ENCODE peak calls at places on chromosomes 13 and 19, in six cellular contexts. Z is tibial artery, N is uterus, E is bronchial epithelial cell, H is left ventricle myocardium inferior, A is esophagus squamous epithelium. M is an unnamed sample.

GRCh38 chr19:38676023-38676877 is 28.8 kb downstream of the ACTN4 start:
- DNase-seq in Z (no peak), N (no peak), E (peak; percentile 48), H (no peak), A (no peak), M (no peak)

GRCh38 chr19:1483979-1484428 is 5.0 kb upstream of the C19orf25 start:
- DNase-seq in Z (no peak), N (no peak), E (no peak), H (no peak), A (no peak), M (no peak)

GRCh38 chr19:1880611-1881392 is 4.5 kb downstream of the ABHD17A start:
- DNase-seq in Z (no peak), N (no peak), E (no peak), H (no peak), A (no peak), M (no peak)

GRCh38 chr13:95255072-95255732 is 46.0 kb downstream of the ABCC4 start:
- DNase-seq in Z (no peak), N (no peak), E (no peak), H (no peak), A (no peak), M (no peak)

GRCh38 chr13:35764359-35765015 is 288.0 kb upstream of the MAB21L1 start:
- DNase-seq in Z (no peak), N (no peak), E (no peak), H (no peak), A (no peak), M (no peak)

GRCh38 chr13:45331981-45332830 is 8.8 kb downstream of the TPT1 start:
- DNase-seq in Z (no peak), N (no peak), E (peak; percentile 85), H (no peak), A (no peak), M (no peak)

GRCh38 chr13:64928704-64929499 is 2301.2 kb downstream of the PCDH9 start:
- DNase-seq in Z (no peak), N (no peak), E (peak; percentile 75), H (no peak), A (no peak), M (no peak)

GRCh38 chr19:10305139-10305806 is 4.3 kb downstream of the ZGLP1 start:
- DNase-seq in Z (no peak), N (no peak), E (peak; percentile 49), H (no peak), A (no peak), M (peak; percentile 66)

GRCh38 chr13:31957772-31958171 is 73.8 kb upstream of the FRY start:
- DNase-seq in Z (no peak), N (no peak), E (peak; percentile 32), H (no peak), A (no peak), M (no peak)

GRCh38 chr13:66716502-66716901 is 513.6 kb downstream of the PCDH9 start:
- DNase-seq in Z (no peak), N (no peak), E (no peak), H (no peak), A (no peak), M (no peak)

GRCh38 chr19:4831351-4832340 is at the start of gene TICAM1:
- DNase-seq in Z (peak; percentile 88), N (peak; percentile 62), E (peak; percentile 75), H (peak; percentile 83), A (no peak), M (no peak)

GRCh38 chr13:114010401-114011101 is 36.7 kb upstream of the C13orf46 start:
- DNase-seq in Z (peak; percentile 57), N (no peak), E (no peak), H (no peak), A (no peak), M (no peak)

GRCh38 chr19:52789440-52789839 is 2.8 kb upstream of the ZNF600 start:
- DNase-seq in Z (no peak), N (no peak), E (no peak), H (no peak), A (no peak), M (no peak)

GRCh38 chr19:52786078-52786463 is 520 bp downstream of the ZNF600 start:
- DNase-seq in Z (no peak), N (peak; percentile 15), E (peak; percentile 1), H (no peak), A (no peak), M (no peak)

GRCh38 chr19:52785506-52785905 is 1.1 kb downstream of the ZNF600 start:
- DNase-seq in Z (no peak), N (no peak), E (no peak), H (no peak), A (no peak), M (peak; percentile 40)
- H3K4me3 ChIP-seq in Z (peak overlapping the region; percentile 66), N (no peak overlapping the region), E (no peak overlapping the region), H (peak overlapping the region; percentile 78), A (peak overlapping the region; percentile 69), M (no peak overlapping the region)

DNA sequence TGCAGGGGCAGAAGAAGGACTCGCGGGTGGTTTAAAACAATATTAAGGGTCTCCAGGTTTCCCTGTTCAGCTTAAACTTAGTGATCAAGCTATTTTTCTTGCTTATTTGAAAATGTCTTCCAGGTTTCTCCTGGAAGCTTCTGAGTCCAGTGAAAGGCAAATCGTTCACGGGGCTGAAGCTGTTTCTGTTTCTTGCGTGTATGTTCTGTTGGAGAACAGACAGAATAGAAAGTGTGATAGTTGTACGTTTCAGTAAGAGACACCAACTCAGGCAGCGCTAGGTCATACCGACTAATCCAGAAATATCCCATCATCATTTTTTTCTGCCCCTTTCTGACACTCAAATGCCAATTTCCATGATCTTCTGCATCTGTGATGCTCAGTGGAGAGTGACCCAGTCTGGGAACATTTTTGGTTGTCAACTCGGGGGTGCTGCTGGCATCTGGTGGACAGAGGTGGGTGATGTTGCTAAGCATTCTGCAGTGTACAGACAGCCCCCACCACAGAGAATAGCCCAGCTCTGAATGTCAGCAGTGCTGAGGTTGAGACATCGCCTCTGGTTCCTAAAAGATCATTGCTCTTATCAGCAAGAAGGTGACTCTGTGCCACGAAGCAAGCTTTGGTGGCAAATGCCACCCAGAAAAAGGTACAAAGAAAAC is 4.3 kb downstream of the KLF2 start:
- DNase-seq in Z (no peak), N (no peak), E (no peak), H (no peak), A (no peak), M (no peak)
- H3K4me3 ChIP-seq in Z (peak overlapping the region; percentile 96), N (peak overlapping the region; percentile 8), E (no peak overlapping the region), H (peak overlapping the region; percentile 89), A (peak overlapping the region; percentile 91), M (peak overlapping the region; percentile 72)

GRCh38 chr13:25732146-25732865 is 319.5 kb downstream of the SHISA2 start:
- DNase-seq in Z (no peak), N (no peak), E (peak; percentile 32), H (no peak), A (no peak), M (no peak)
- H3K4me3 ChIP-seq in Z (no peak overlapping the region), N (no peak overlapping the region), E (no peak overlapping the region), H (no peak overlapping the region), A (no peak overlapping the region), M (no peak overlapping the region)

GRCh38 chr19:17726914-17727773 is 7.9 kb downstream of the MAP1S start:
- DNase-seq in Z (no peak), N (no peak), E (no peak), H (no peak), A (no peak), M (no peak)
- H3K4me3 ChIP-seq in Z (no peak overlapping the region), N (no peak overlapping the region), E (no peak overlapping the region), H (no peak overlapping the region), A (no peak overlapping the region), M (peak overlapping the region; percentile 34)

GRCh38 chr13:63540042-63540441 is 2124.4 kb upstream of the PCDH20 start:
- DNase-seq in Z (no peak), N (no peak), E (no peak), H (no peak), A (no peak), M (no peak)
- H3K4me3 ChIP-seq in Z (no peak overlapping the region), N (no peak overlapping the region), E (no peak overlapping the region), H (no peak overlapping the region), A (no peak overlapping the region), M (no peak overlapping the region)

GRCh38 chr19:48645652-48646191 is at the start of gene CA11:
- DNase-seq in Z (no peak), N (no peak), E (no peak), H (no peak), A (no peak), M (no peak)

GRCh38 chr19:48644839-48645651 is 942 bp downstream of the CA11 start:
- DNase-seq in Z (peak; percentile 90), N (peak; percentile 89), E (peak; percentile 52), H (peak; percentile 72), A (no peak), M (peak; percentile 79)

GRCh38 chr19:48646192-48646911 is 365 bp upstream of the CA11 start:
- DNase-seq in Z (peak; percentile 94), N (peak; percentile 92), E (peak; percentile 56), H (peak; percentile 88), A (no peak), M (peak; percentile 93)

GRCh38 chr19:48648134-48648533 is 2.1 kb upstream of the CA11 start:
- DNase-seq in Z (no peak), N (no peak), E (no peak), H (no peak), A (no peak), M (no peak)

GRCh38 chr19:48646912-48647216 is 877 bp upstream of the CA11 start:
- DNase-seq in Z (no peak), N (no peak), E (no peak), H (no peak), A (no peak), M (no peak)
- H3K4me3 ChIP-seq in Z (no peak overlapping the region), N (no peak overlapping the region), E (no peak overlapping the region), H (no peak overlapping the region), A (no peak overlapping the region), M (peak overlapping the region; percentile 81)

DNA sequence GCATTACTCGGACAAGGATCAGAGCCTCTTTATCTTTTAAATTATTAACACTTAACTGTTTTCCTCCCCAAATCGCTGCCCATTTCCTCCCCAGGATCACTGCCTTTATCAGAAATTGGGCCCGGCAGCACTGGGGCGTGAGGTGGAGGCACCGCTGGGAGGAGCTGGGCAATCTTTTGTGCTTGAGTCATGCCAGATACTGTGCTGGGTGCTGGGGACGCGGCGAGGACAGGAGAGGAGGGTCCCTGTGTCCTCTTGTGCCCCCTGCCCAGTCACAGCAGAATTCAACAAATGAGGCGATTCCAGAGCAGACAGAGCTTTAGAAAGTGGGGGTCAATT is 347.8 kb downstream of the ZNF536 start:
- DNase-seq in Z (no peak), N (peak; percentile 28), E (no peak), H (no peak), A (no peak), M (no peak)
- H3K4me3 ChIP-seq in Z (peak overlapping the region; percentile 56), N (peak overlapping the region; percentile 62), E (peak overlapping the region; percentile 37), H (peak overlapping the region; percentile 77), A (peak overlapping the region; percentile 70), M (peak overlapping the region; percentile 46)

DNA sequence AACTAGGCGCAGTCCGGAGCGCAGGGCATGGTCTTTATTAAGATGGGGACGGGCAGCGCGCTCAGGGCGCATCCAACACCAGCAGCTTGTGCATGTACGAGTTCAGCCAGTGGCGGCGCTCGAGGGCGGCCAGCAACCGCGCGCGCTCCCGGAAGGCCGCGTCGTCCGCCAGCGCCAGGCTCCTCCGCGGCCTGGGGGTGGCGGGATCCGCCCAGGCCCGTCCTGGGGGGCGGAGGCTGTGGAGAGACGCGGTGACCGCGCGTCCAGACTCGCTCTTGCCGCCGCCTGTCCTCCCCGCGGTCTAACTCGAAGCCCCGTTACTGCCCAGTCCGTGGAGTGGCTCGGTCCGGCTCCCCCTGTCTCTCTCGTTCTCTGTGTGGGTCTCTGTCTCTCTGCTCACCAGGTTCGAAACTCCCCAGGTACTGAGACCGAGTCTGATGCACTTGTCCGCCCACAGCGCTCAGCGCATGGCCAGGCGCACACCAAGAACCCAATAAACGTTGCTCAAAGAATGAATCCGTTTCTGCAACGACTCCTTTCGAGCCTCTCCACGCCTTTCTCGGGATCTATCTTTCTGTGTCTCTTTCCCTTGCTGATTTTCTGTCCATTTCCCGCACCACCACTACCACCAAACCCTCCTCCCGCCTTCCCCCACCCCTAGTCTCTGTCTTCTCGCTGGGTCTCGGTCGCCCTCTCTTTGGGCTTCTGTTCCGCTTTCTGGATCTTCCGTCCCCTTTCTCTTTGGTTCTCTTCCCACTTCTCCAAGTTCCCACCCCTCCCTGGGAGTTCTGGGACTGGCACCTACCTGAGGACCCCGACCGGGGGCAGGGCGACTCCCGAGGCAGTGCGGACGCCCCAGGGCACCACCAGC is 599 bp downstream of the PTH2 start:
- DNase-seq in Z (no peak), N (no peak), E (no peak), H (peak; percentile 38), A (no peak), M (no peak)
- H3K4me3 ChIP-seq in Z (peak overlapping the region; percentile 13), N (no peak overlapping the region), E (no peak overlapping the region), H (peak overlapping the region; percentile 56), A (peak overlapping the region; percentile 50), M (no peak overlapping the region)

M was measured in dorsolateral prefrontal cortex.